ENCODE peak calls at places on chromosomes 7 and 10, in nine cellular contexts. O, X, U, T, S, J, Z, P and C are unnamed samples.

GRCh38 chr7:36597099-36597773 is 127.1 kb downstream of the AOAH start:
- ATAC-seq in P (no peak), Z (no peak), X (no peak), J (peak), S (no peak), O (no peak), U (no peak), T (no peak), C (no peak)

GRCh38 chr7:31917256-31917655 is 153.0 kb downstream of the PDE1C start:
- ATAC-seq in X (no peak), J (no peak), T (no peak), S (no peak), O (no peak), P (no peak), Z (no peak), U (no peak), C (no peak)

GRCh38 chr7:132251327-132251659 is 325.0 kb downstream of the PLXNA4 start:
- ATAC-seq in T (no peak), X (no peak), P (peak), J (no peak), Z (peak), U (peak), O (no peak), S (peak), C (no peak)

GRCh38 chr7:30378275-30378674 is 93.9 kb downstream of the ZNRF2 start:
- ATAC-seq in U (no peak), X (no peak), P (no peak), Z (no peak), J (no peak), S (peak), O (no peak), T (no peak), C (no peak)

GRCh38 chr10:47286591-47287325 is 13.2 kb upstream of the GDF10 start:
- ATAC-seq in J (peak), S (no peak), U (peak), Z (no peak), X (no peak), O (no peak), T (peak), P (peak), C (no peak)

GRCh38 chr10:32054087-32054486 is 2.1 kb downstream of the KIF5B start:
- ATAC-seq in P (no peak), X (no peak), O (no peak), Z (peak), T (no peak), S (peak), U (no peak), J (no peak), C (no peak)

GRCh38 chr10:3786295-3786981 is 1.4 kb upstream of the KLF6 start:
- ATAC-seq in U (no peak), T (no peak), S (no peak), O (no peak), J (no peak), Z (no peak), X (no peak), P (no peak), C (no peak)

GRCh38 chr7:42248579-42248978 is 11.6 kb upstream of the GLI3 start:
- ATAC-seq in T (no peak), Z (no peak), U (no peak), S (no peak), P (no peak), X (no peak), J (no peak), O (no peak), C (no peak)